ENCODE peak calls at places on chromosomes 3 and 15, in four cellular contexts. O is HepG2, Y is K562, M is GM12878. G is an unnamed sample.

GRCh38 chr3:149967067-149967685 is 3.5 kb downstream of the PFN2 start:
- DNase-seq in O (peak; percentile 40), Y (peak; percentile 26), M (no peak), G (no peak)

GRCh38 chr3:123980539-123980938 is 11.4 kb downstream of the ROPN1 start:
- DNase-seq in O (no peak), M (no peak), Y (no peak), G (no peak)

GRCh38 chr3:13927295-13927694 is 47.4 kb upstream of the WNT7A start:
- DNase-seq in O (peak; percentile 6), M (no peak), Y (no peak), G (peak; percentile 39)

GRCh38 chr15:42808921-42809320 is 72.0 kb upstream of the CDAN1 start:
- DNase-seq in Y (no peak), O (no peak), M (no peak), G (no peak)

GRCh38 chr3:119700269-119700919 is 2.4 kb upstream of the CFAP91 start:
- DNase-seq in O (peak; percentile 3), M (peak; percentile 74), Y (no peak), G (no peak)

GRCh38 chr15:101121511-101122090 is 130.2 kb downstream of the CHSY1 start:
- DNase-seq in O (no peak), M (no peak), Y (peak; percentile 49), G (peak; percentile 91)

GRCh38 chr15:41698779-41699178 is 38.6 kb downstream of the MGA start:
- DNase-seq in Y (no peak), M (no peak), O (no peak), G (no peak)

GRCh38 chr15:96053039-96054021 is 277.2 kb upstream of the NR2F2 start:
- DNase-seq in Y (peak; percentile 31), O (peak; percentile 22), M (no peak), G (peak; percentile 21)

GRCh38 chr3:50318615-50319014 is 3.9 kb downstream of the HYAL2 start:
- DNase-seq in O (no peak), Y (no peak), M (no peak), G (no peak)

GRCh38 chr15:70062321-70062956 is 35.3 kb downstream of the TLE3 start:
- DNase-seq in Y (no peak), O (no peak), M (no peak), G (peak; percentile 91)

GRCh38 chr3:12235691-12236090 is 53.2 kb upstream of the PPARG start:
- DNase-seq in Y (no peak), O (no peak), M (no peak), G (no peak)

GRCh38 chr3:33111581-33111980 is 2.2 kb upstream of the CRTAP start:
- DNase-seq in O (no peak), M (peak; percentile 55), Y (no peak), G (no peak)

GRCh38 chr3:9101286-9101685 is 138.0 kb upstream of the RAD18 start:
- DNase-seq in Y (peak; percentile 77), M (no peak), O (no peak), G (no peak)

GRCh38 chr15:94674251-94674650 is 442.9 kb downstream of the MCTP2 start:
- DNase-seq in O (no peak), Y (no peak), M (no peak), G (no peak)

GRCh38 chr3:150062492-150062891 is 91.8 kb upstream of the PFN2 start:
- DNase-seq in M (no peak), O (no peak), Y (no peak), G (no peak)

GRCh38 chr15:45546789-45547188 is 24.2 kb upstream of the SLC30A4 start:
- DNase-seq in Y (no peak), M (no peak), O (peak; percentile 5), G (no peak)

GRCh38 chr3:68973635-68974034 is 39.8 kb downstream of the EOGT start:
- DNase-seq in M (no peak), Y (no peak), O (no peak), G (no peak)

GRCh38 chr15:77493324-77493907 is 72.7 kb downstream of the HMG20A start:
- DNase-seq in O (no peak), Y (no peak), M (no peak), G (no peak)

GRCh38 chr15:45276851-45277250 is 24.8 kb downstream of the SLC28A2 start:
- DNase-seq in Y (no peak), O (peak; percentile 50), M (peak; percentile 11), G (peak; percentile 55)

GRCh38 chr3:45464336-45464809 is 76.0 kb downstream of the LARS2 start:
- DNase-seq in Y (peak; percentile 73), O (no peak), M (no peak), G (no peak)

GRCh38 chr3:168659015-168659414 is 563.3 kb upstream of the GOLIM4 start:
- DNase-seq in O (no peak), M (no peak), Y (no peak), G (no peak)

GRCh38 chr3:15295506-15295905 is 36.9 kb downstream of the SH3BP5 start:
- DNase-seq in M (no peak), Y (no peak), O (no peak), G (no peak)

GRCh38 chr3:22959593-22959992 is 243.5 kb upstream of the UBE2E2 start:
- DNase-seq in Y (no peak), M (peak; percentile 72), O (no peak), G (no peak)

GRCh38 chr3:67640023-67640660 is 14.3 kb downstream of the SUCLG2 start:
- DNase-seq in O (no peak), Y (no peak), M (no peak), G (no peak)

GRCh38 chr3:32195995-32196540 is 42.4 kb upstream of the CMTM8 start:
- DNase-seq in M (no peak), Y (no peak), O (no peak), G (no peak)

GRCh38 chr15:57516327-57517026 is 75.2 kb upstream of the MYZAP start:
- DNase-seq in M (no peak), O (no peak), Y (no peak), G (no peak)

GRCh38 chr3:151918253-151919029 is 45.0 kb downstream of the SUCNR1 start:
- DNase-seq in Y (peak; percentile 9), O (peak; percentile 34), M (peak; percentile 16), G (peak; percentile 12)

GRCh38 chr3:31833391-31834165 is 147.5 kb downstream of the OSBPL10 start:
- DNase-seq in Y (no peak), M (no peak), O (no peak), G (no peak)

GRCh38 chr3:107942244-107942643 is 148.6 kb downstream of the CD47 start:
- DNase-seq in M (no peak), O (no peak), Y (no peak), G (no peak)
- TF ChIP-seq NFIC in M (no peak), O (no peak), Y (no peak), G (no peak)

GRCh38 chr3:16798738-16799137 is 86.0 kb upstream of the PLCL2 start:
- DNase-seq in O (no peak), Y (no peak), M (no peak), G (no peak)

GRCh38 chr3:16800361-16800760 is 84.4 kb upstream of the PLCL2 start:
- DNase-seq in M (no peak), Y (no peak), O (no peak), G (no peak)

GRCh38 chr3:16793321-16793720 is 91.4 kb upstream of the PLCL2 start:
- DNase-seq in O (no peak), Y (no peak), M (no peak), G (no peak)

GRCh38 chr3:16794251-16794650 is 90.5 kb upstream of the PLCL2 start:
- DNase-seq in M (no peak), O (no peak), Y (no peak), G (no peak)

GRCh38 chr3:16795601-16796000 is 89.2 kb upstream of the PLCL2 start:
- DNase-seq in Y (no peak), O (no peak), M (no peak), G (no peak)
- TF ChIP-seq NFIC in Y (no peak), O (no peak), M (no peak), G (no peak)

GRCh38 chr15:66484539-66485112 is 12.9 kb downstream of the SNAPC5 start:
- DNase-seq in M (no peak), Y (peak; percentile 3), O (no peak), G (no peak)

GRCh38 chr15:66483131-66483566 is 14.4 kb downstream of the SNAPC5 start:
- DNase-seq in O (no peak), M (no peak), Y (peak; percentile 4), G (no peak)

GRCh38 chr15:66489179-66489791 is 8.3 kb downstream of the SNAPC5 start:
- DNase-seq in Y (no peak), O (no peak), M (no peak), G (no peak)

GRCh38 chr15:66488525-66488924 is 9.0 kb downstream of the SNAPC5 start:
- DNase-seq in O (no peak), M (no peak), Y (no peak), G (no peak)

DNA sequence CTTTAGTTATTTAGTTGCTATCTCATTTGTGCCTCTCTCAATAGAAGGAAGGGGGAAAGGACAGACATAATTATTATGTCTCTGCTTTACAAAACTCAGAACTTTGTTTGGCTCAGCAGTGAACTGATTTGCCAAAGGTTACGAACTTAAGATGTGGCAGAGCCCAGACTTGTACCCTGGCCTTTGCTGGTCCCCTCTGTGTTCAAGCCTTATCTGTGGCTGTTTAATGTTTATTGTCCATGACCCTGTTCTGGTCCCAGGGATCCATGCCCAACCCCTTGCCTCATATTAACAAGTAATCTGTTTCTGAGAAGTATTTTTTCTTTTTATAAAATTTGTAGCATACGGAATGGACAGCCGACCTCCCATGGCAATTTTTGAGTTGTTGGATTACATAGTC is 10.7 kb downstream of the SNAPC5 start:
- DNase-seq in M (no peak), Y (no peak), O (no peak), G (no peak)
- TF ChIP-seq NFIC in M (no peak), Y (no peak), O (no peak), G (no peak)

GRCh38 chr3:195461518-195462307 is 18.9 kb upstream of the ACAP2 start:
- DNase-seq in O (no peak), M (no peak), Y (no peak), G (peak; percentile 49)
- TF ChIP-seq NFIC in O (no peak), M (no peak), Y (no peak), G (no peak)

GRCh38 chr3:17985658-17986392 is 243.4 kb upstream of the TBC1D5 start:
- DNase-seq in M (no peak), O (no peak), Y (no peak), G (no peak)
- TF ChIP-seq NFIC in M (no peak), O (no peak), Y (no peak), G (no peak)

GRCh38 chr3:183428140-183429023 is at the start of gene MCF2L2:
- DNase-seq in O (no peak), M (no peak), Y (peak; percentile 88), G (peak; percentile 90)
- TF ChIP-seq NFIC in O (no peak), M (no peak), Y (no peak), G (peak; percentile 3)

DNA sequence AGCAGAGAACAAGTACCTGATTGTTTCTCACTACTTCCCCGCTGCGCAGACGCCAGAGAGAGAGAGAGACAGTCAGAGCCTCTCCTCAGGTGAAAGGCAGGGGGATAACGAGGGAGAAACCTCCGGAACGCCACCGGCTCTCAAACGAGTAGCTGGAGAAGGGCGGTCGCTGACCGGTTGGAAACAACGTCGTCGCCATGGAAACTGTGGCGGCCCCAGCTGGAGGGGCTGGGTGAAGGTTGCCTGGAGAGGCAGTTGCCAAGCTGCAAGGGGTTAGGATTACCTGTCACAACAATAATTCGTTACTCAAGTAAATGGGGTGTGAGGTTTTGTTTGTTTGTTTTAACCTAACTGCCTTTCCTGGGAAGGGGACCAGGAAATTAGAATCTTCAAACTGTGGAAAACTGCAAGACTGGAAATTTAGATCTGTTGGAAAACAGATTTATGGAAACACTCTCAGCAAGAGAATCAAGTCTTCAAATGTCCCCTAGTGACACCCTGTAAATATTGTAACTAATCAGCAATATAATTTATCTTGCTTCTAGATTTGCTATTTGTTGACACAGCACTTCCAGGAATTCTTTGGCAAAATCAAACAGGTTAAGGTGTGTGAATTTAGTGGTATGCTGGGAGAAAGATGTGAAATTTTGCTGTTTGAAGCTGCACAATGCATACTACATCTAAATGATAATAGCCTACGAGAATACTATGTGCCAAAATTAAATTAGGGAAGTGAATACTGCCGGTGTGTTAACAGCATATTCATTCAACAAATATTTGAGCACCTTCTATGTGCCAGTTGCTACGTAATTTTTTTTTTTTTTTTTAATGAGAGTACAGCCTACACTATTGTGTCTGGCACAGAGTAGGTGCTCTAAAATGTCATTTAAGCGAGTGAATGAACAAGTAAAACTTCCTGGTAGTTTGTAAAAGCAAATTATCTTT is at the start of gene DNAH12:
- DNase-seq in M (no peak), Y (peak; percentile 38), O (peak; percentile 64), G (peak; percentile 75)
- TF ChIP-seq NFIC in M (no peak), Y (no peak), O (no peak), G (no peak)